ENCODE peak calls at places on chromosomes 16 and 17, in eight cellular contexts. One of them, this sample, is unnamed.

GRCh38 chr17:31550389-31551056 is 159.0 kb downstream of the RAB11FIP4 start:
- DNase-seq in stimulated activated naive B cell treated with anti-CD40 and anti-IgM and Interleukin-4, amounts not matched to agents 10 μg/mL and 1 μg/mL and 100 μg/mL, for 72 hours: no peak
- DNase-seq in HS-27A: no peak
- DNase-seq in hippocampal formation: no peak
- DNase-seq in adrenal gland: peak
- DNase-seq in renal cortical epithelial cell: no peak
- DNase-seq in NCI-H1436: peak
- DNase-seq in skeletal muscle cell: no peak
- DNase-seq in this sample: no peak

GRCh38 chr17:17063546-17064122 is 21.4 kb downstream of the MPRIP start:
- DNase-seq in stimulated activated naive B cell treated with anti-CD40 and anti-IgM and Interleukin-4, amounts not matched to agents 10 μg/mL and 1 μg/mL and 100 μg/mL, for 72 hours: no peak
- DNase-seq in HS-27A: no peak
- DNase-seq in hippocampal formation: peak
- DNase-seq in adrenal gland: peak
- DNase-seq in renal cortical epithelial cell: peak
- DNase-seq in NCI-H1436: no peak
- DNase-seq in skeletal muscle cell: no peak
- DNase-seq in this sample: no peak

GRCh38 chr16:66427036-66427446 is at the start of gene BEAN1:
- DNase-seq in stimulated activated naive B cell treated with anti-CD40 and anti-IgM and Interleukin-4, amounts not matched to agents 10 μg/mL and 1 μg/mL and 100 μg/mL, for 72 hours: no peak
- DNase-seq in HS-27A: no peak
- DNase-seq in hippocampal formation: no peak
- DNase-seq in adrenal gland: no peak
- DNase-seq in renal cortical epithelial cell: no peak
- DNase-seq in NCI-H1436: no peak
- DNase-seq in skeletal muscle cell: no peak
- DNase-seq in this sample: no peak

GRCh38 chr17:81966343-81967243 is 5.6 kb upstream of the NOTUM start:
- DNase-seq in stimulated activated naive B cell treated with anti-CD40 and anti-IgM and Interleukin-4, amounts not matched to agents 10 μg/mL and 1 μg/mL and 100 μg/mL, for 72 hours: peak
- DNase-seq in HS-27A: no peak
- DNase-seq in hippocampal formation: no peak
- DNase-seq in adrenal gland: peak
- DNase-seq in renal cortical epithelial cell: no peak
- DNase-seq in NCI-H1436: no peak
- DNase-seq in skeletal muscle cell: peak
- DNase-seq in this sample: no peak

GRCh38 chr17:74408262-74408661 is 23.6 kb upstream of the GPRC5C start:
- DNase-seq in stimulated activated naive B cell treated with anti-CD40 and anti-IgM and Interleukin-4, amounts not matched to agents 10 μg/mL and 1 μg/mL and 100 μg/mL, for 72 hours: no peak
- DNase-seq in HS-27A: no peak
- DNase-seq in hippocampal formation: no peak
- DNase-seq in adrenal gland: no peak
- DNase-seq in renal cortical epithelial cell: peak
- DNase-seq in NCI-H1436: no peak
- DNase-seq in skeletal muscle cell: no peak
- DNase-seq in this sample: no peak

GRCh38 chr16:86732621-86733297 is 154.4 kb downstream of the FOXL1 start:
- DNase-seq in stimulated activated naive B cell treated with anti-CD40 and anti-IgM and Interleukin-4, amounts not matched to agents 10 μg/mL and 1 μg/mL and 100 μg/mL, for 72 hours: no peak
- DNase-seq in HS-27A: no peak
- DNase-seq in hippocampal formation: no peak
- DNase-seq in adrenal gland: no peak
- DNase-seq in renal cortical epithelial cell: no peak
- DNase-seq in NCI-H1436: no peak
- DNase-seq in skeletal muscle cell: no peak
- DNase-seq in this sample: no peak

GRCh38 chr16:65312071-65312470 is 190.2 kb upstream of the CDH11 start:
- DNase-seq in stimulated activated naive B cell treated with anti-CD40 and anti-IgM and Interleukin-4, amounts not matched to agents 10 μg/mL and 1 μg/mL and 100 μg/mL, for 72 hours: no peak
- DNase-seq in HS-27A: no peak
- DNase-seq in hippocampal formation: no peak
- DNase-seq in adrenal gland: no peak
- DNase-seq in renal cortical epithelial cell: no peak
- DNase-seq in NCI-H1436: no peak
- DNase-seq in skeletal muscle cell: no peak
- DNase-seq in this sample: no peak

GRCh38 chr17:56739376-56739775 is 94.3 kb downstream of the C17orf67 start:
- DNase-seq in stimulated activated naive B cell treated with anti-CD40 and anti-IgM and Interleukin-4, amounts not matched to agents 10 μg/mL and 1 μg/mL and 100 μg/mL, for 72 hours: no peak
- DNase-seq in HS-27A: no peak
- DNase-seq in hippocampal formation: no peak
- DNase-seq in adrenal gland: no peak
- DNase-seq in renal cortical epithelial cell: no peak
- DNase-seq in NCI-H1436: no peak
- DNase-seq in skeletal muscle cell: no peak
- DNase-seq in this sample: no peak

GRCh38 chr17:67080804-67081203 is 36.5 kb downstream of the CACNG1 start:
- DNase-seq in stimulated activated naive B cell treated with anti-CD40 and anti-IgM and Interleukin-4, amounts not matched to agents 10 μg/mL and 1 μg/mL and 100 μg/mL, for 72 hours: no peak
- DNase-seq in HS-27A: no peak
- DNase-seq in hippocampal formation: no peak
- DNase-seq in adrenal gland: no peak
- DNase-seq in renal cortical epithelial cell: no peak
- DNase-seq in NCI-H1436: no peak
- DNase-seq in skeletal muscle cell: no peak
- DNase-seq in this sample: no peak

GRCh38 chr16:85329059-85329812 is 217.0 kb upstream of the CIBAR2 start:
- DNase-seq in stimulated activated naive B cell treated with anti-CD40 and anti-IgM and Interleukin-4, amounts not matched to agents 10 μg/mL and 1 μg/mL and 100 μg/mL, for 72 hours: no peak
- DNase-seq in HS-27A: no peak
- DNase-seq in hippocampal formation: no peak
- DNase-seq in adrenal gland: no peak
- DNase-seq in renal cortical epithelial cell: peak
- DNase-seq in NCI-H1436: peak
- DNase-seq in skeletal muscle cell: no peak
- DNase-seq in this sample: no peak

GRCh38 chr17:36182176-36183000 is 6.0 kb upstream of the TBC1D3B start:
- DNase-seq in stimulated activated naive B cell treated with anti-CD40 and anti-IgM and Interleukin-4, amounts not matched to agents 10 μg/mL and 1 μg/mL and 100 μg/mL, for 72 hours: no peak
- DNase-seq in HS-27A: no peak
- DNase-seq in hippocampal formation: no peak
- DNase-seq in adrenal gland: no peak
- DNase-seq in renal cortical epithelial cell: no peak
- DNase-seq in NCI-H1436: no peak
- DNase-seq in skeletal muscle cell: no peak
- DNase-seq in this sample: no peak

GRCh38 chr16:30472328-30472942 is at the start of gene ITGAL:
- DNase-seq in stimulated activated naive B cell treated with anti-CD40 and anti-IgM and Interleukin-4, amounts not matched to agents 10 μg/mL and 1 μg/mL and 100 μg/mL, for 72 hours: peak
- DNase-seq in HS-27A: no peak
- DNase-seq in hippocampal formation: no peak
- DNase-seq in adrenal gland: peak
- DNase-seq in renal cortical epithelial cell: no peak
- DNase-seq in NCI-H1436: no peak
- DNase-seq in skeletal muscle cell: no peak
- DNase-seq in this sample: peak

GRCh38 chr17:40253565-40253964 is 34.1 kb upstream of the CDC6 start:
- DNase-seq in stimulated activated naive B cell treated with anti-CD40 and anti-IgM and Interleukin-4, amounts not matched to agents 10 μg/mL and 1 μg/mL and 100 μg/mL, for 72 hours: no peak
- DNase-seq in HS-27A: no peak
- DNase-seq in hippocampal formation: no peak
- DNase-seq in adrenal gland: no peak
- DNase-seq in renal cortical epithelial cell: no peak
- DNase-seq in NCI-H1436: no peak
- DNase-seq in skeletal muscle cell: no peak
- DNase-seq in this sample: no peak

GRCh38 chr17:28953444-28954118 is 2.3 kb upstream of the PHF12 start:
- DNase-seq in stimulated activated naive B cell treated with anti-CD40 and anti-IgM and Interleukin-4, amounts not matched to agents 10 μg/mL and 1 μg/mL and 100 μg/mL, for 72 hours: peak
- DNase-seq in HS-27A: peak
- DNase-seq in hippocampal formation: no peak
- DNase-seq in adrenal gland: peak
- DNase-seq in renal cortical epithelial cell: peak
- DNase-seq in NCI-H1436: peak
- DNase-seq in skeletal muscle cell: no peak
- DNase-seq in this sample: peak

GRCh38 chr17:20805751-20806150 is 226.2 kb downstream of the CDRT15L2 start:
- DNase-seq in stimulated activated naive B cell treated with anti-CD40 and anti-IgM and Interleukin-4, amounts not matched to agents 10 μg/mL and 1 μg/mL and 100 μg/mL, for 72 hours: no peak
- DNase-seq in HS-27A: no peak
- DNase-seq in hippocampal formation: no peak
- DNase-seq in adrenal gland: no peak
- DNase-seq in renal cortical epithelial cell: no peak
- DNase-seq in NCI-H1436: no peak
- DNase-seq in skeletal muscle cell: no peak
- DNase-seq in this sample: no peak

GRCh38 chr16:29816694-29817441 is 916 bp downstream of the PAGR1 start:
- DNase-seq in stimulated activated naive B cell treated with anti-CD40 and anti-IgM and Interleukin-4, amounts not matched to agents 10 μg/mL and 1 μg/mL and 100 μg/mL, for 72 hours: peak
- DNase-seq in HS-27A: no peak
- DNase-seq in hippocampal formation: no peak
- DNase-seq in adrenal gland: peak
- DNase-seq in renal cortical epithelial cell: no peak
- DNase-seq in NCI-H1436: peak
- DNase-seq in skeletal muscle cell: no peak
- DNase-seq in this sample: peak

GRCh38 chr17:17343160-17343735 is 40.1 kb downstream of the NT5M start:
- DNase-seq in stimulated activated naive B cell treated with anti-CD40 and anti-IgM and Interleukin-4, amounts not matched to agents 10 μg/mL and 1 μg/mL and 100 μg/mL, for 72 hours: no peak
- DNase-seq in HS-27A: no peak
- DNase-seq in hippocampal formation: no peak
- DNase-seq in adrenal gland: no peak
- DNase-seq in renal cortical epithelial cell: no peak
- DNase-seq in NCI-H1436: no peak
- DNase-seq in skeletal muscle cell: no peak
- DNase-seq in this sample: no peak

GRCh38 chr17:20203761-20204263 is 194.7 kb downstream of the SPECC1 start:
- DNase-seq in stimulated activated naive B cell treated with anti-CD40 and anti-IgM and Interleukin-4, amounts not matched to agents 10 μg/mL and 1 μg/mL and 100 μg/mL, for 72 hours: no peak
- DNase-seq in HS-27A: no peak
- DNase-seq in hippocampal formation: no peak
- DNase-seq in adrenal gland: no peak
- DNase-seq in renal cortical epithelial cell: peak
- DNase-seq in NCI-H1436: no peak
- DNase-seq in skeletal muscle cell: no peak
- DNase-seq in this sample: no peak

GRCh38 chr17:38449364-38449763 is 21.1 kb downstream of the ARHGAP23 start:
- DNase-seq in stimulated activated naive B cell treated with anti-CD40 and anti-IgM and Interleukin-4, amounts not matched to agents 10 μg/mL and 1 μg/mL and 100 μg/mL, for 72 hours: no peak
- DNase-seq in HS-27A: no peak
- DNase-seq in hippocampal formation: no peak
- DNase-seq in adrenal gland: no peak
- DNase-seq in renal cortical epithelial cell: peak
- DNase-seq in NCI-H1436: no peak
- DNase-seq in skeletal muscle cell: no peak
- DNase-seq in this sample: peak

GRCh38 chr16:50942143-50942542 is 200.3 kb downstream of the CYLD start:
- DNase-seq in stimulated activated naive B cell treated with anti-CD40 and anti-IgM and Interleukin-4, amounts not matched to agents 10 μg/mL and 1 μg/mL and 100 μg/mL, for 72 hours: no peak
- DNase-seq in HS-27A: no peak
- DNase-seq in hippocampal formation: no peak
- DNase-seq in adrenal gland: no peak
- DNase-seq in renal cortical epithelial cell: no peak
- DNase-seq in NCI-H1436: no peak
- DNase-seq in skeletal muscle cell: no peak
- DNase-seq in this sample: no peak

GRCh38 chr17:40345161-40346034 is 19.1 kb downstream of the GJD3 start:
- DNase-seq in stimulated activated naive B cell treated with anti-CD40 and anti-IgM and Interleukin-4, amounts not matched to agents 10 μg/mL and 1 μg/mL and 100 μg/mL, for 72 hours: no peak
- DNase-seq in HS-27A: no peak
- DNase-seq in hippocampal formation: no peak
- DNase-seq in adrenal gland: peak
- DNase-seq in renal cortical epithelial cell: peak
- DNase-seq in NCI-H1436: peak
- DNase-seq in skeletal muscle cell: no peak
- DNase-seq in this sample: peak

GRCh38 chr17:45790296-45790922 is 6.3 kb downstream of the CRHR1 start:
- DNase-seq in stimulated activated naive B cell treated with anti-CD40 and anti-IgM and Interleukin-4, amounts not matched to agents 10 μg/mL and 1 μg/mL and 100 μg/mL, for 72 hours: no peak
- DNase-seq in HS-27A: no peak
- DNase-seq in hippocampal formation: no peak
- DNase-seq in adrenal gland: no peak
- DNase-seq in renal cortical epithelial cell: no peak
- DNase-seq in NCI-H1436: no peak
- DNase-seq in skeletal muscle cell: peak
- DNase-seq in this sample: peak

GRCh38 chr16:397135-397661 is at the start of gene NME4:
- DNase-seq in stimulated activated naive B cell treated with anti-CD40 and anti-IgM and Interleukin-4, amounts not matched to agents 10 μg/mL and 1 μg/mL and 100 μg/mL, for 72 hours: no peak
- DNase-seq in HS-27A: no peak
- DNase-seq in hippocampal formation: no peak
- DNase-seq in adrenal gland: peak
- DNase-seq in renal cortical epithelial cell: no peak
- DNase-seq in NCI-H1436: peak
- DNase-seq in skeletal muscle cell: no peak
- DNase-seq in this sample: no peak

GRCh38 chr17:18041776-18042175 is 2.6 kb downstream of the GID4 start:
- DNase-seq in stimulated activated naive B cell treated with anti-CD40 and anti-IgM and Interleukin-4, amounts not matched to agents 10 μg/mL and 1 μg/mL and 100 μg/mL, for 72 hours: no peak
- DNase-seq in HS-27A: no peak
- DNase-seq in hippocampal formation: no peak
- DNase-seq in adrenal gland: no peak
- DNase-seq in renal cortical epithelial cell: peak
- DNase-seq in NCI-H1436: no peak
- DNase-seq in skeletal muscle cell: peak
- DNase-seq in this sample: no peak

GRCh38 chr17:4074831-4075495 is 67.9 kb downstream of the ZZEF1 start:
- DNase-seq in stimulated activated naive B cell treated with anti-CD40 and anti-IgM and Interleukin-4, amounts not matched to agents 10 μg/mL and 1 μg/mL and 100 μg/mL, for 72 hours: peak
- DNase-seq in HS-27A: no peak
- DNase-seq in hippocampal formation: peak
- DNase-seq in adrenal gland: peak
- DNase-seq in renal cortical epithelial cell: peak
- DNase-seq in NCI-H1436: peak
- DNase-seq in skeletal muscle cell: no peak
- DNase-seq in this sample: no peak

GRCh38 chr17:16939606-16940115 is 32.3 kb downstream of the TNFRSF13B start:
- DNase-seq in stimulated activated naive B cell treated with anti-CD40 and anti-IgM and Interleukin-4, amounts not matched to agents 10 μg/mL and 1 μg/mL and 100 μg/mL, for 72 hours: no peak
- DNase-seq in HS-27A: no peak
- DNase-seq in hippocampal formation: no peak
- DNase-seq in adrenal gland: no peak
- DNase-seq in renal cortical epithelial cell: no peak
- DNase-seq in NCI-H1436: no peak
- DNase-seq in skeletal muscle cell: no peak
- DNase-seq in this sample: peak

GRCh38 chr17:6948562-6948961 is 47.3 kb upstream of the ALOX12 start:
- DNase-seq in stimulated activated naive B cell treated with anti-CD40 and anti-IgM and Interleukin-4, amounts not matched to agents 10 μg/mL and 1 μg/mL and 100 μg/mL, for 72 hours: no peak
- DNase-seq in HS-27A: no peak
- DNase-seq in hippocampal formation: no peak
- DNase-seq in adrenal gland: no peak
- DNase-seq in renal cortical epithelial cell: no peak
- DNase-seq in NCI-H1436: no peak
- DNase-seq in skeletal muscle cell: no peak
- DNase-seq in this sample: no peak

GRCh38 chr17:31272236-31272635 is 24.8 kb downstream of the OMG start:
- DNase-seq in stimulated activated naive B cell treated with anti-CD40 and anti-IgM and Interleukin-4, amounts not matched to agents 10 μg/mL and 1 μg/mL and 100 μg/mL, for 72 hours: no peak
- DNase-seq in HS-27A: no peak
- DNase-seq in hippocampal formation: no peak
- DNase-seq in adrenal gland: no peak
- DNase-seq in renal cortical epithelial cell: no peak
- DNase-seq in NCI-H1436: no peak
- DNase-seq in skeletal muscle cell: no peak
- DNase-seq in this sample: no peak

GRCh38 chr17:9522074-9522473 is 53.5 kb downstream of the STX8 start:
- DNase-seq in stimulated activated naive B cell treated with anti-CD40 and anti-IgM and Interleukin-4, amounts not matched to agents 10 μg/mL and 1 μg/mL and 100 μg/mL, for 72 hours: no peak
- DNase-seq in HS-27A: peak
- DNase-seq in hippocampal formation: peak
- DNase-seq in adrenal gland: no peak
- DNase-seq in renal cortical epithelial cell: peak
- DNase-seq in NCI-H1436: peak
- DNase-seq in skeletal muscle cell: peak
- DNase-seq in this sample: no peak

GRCh38 chr17:39538875-39539274 is 68.8 kb downstream of the NEUROD2 start:
- DNase-seq in stimulated activated naive B cell treated with anti-CD40 and anti-IgM and Interleukin-4, amounts not matched to agents 10 μg/mL and 1 μg/mL and 100 μg/mL, for 72 hours: no peak
- DNase-seq in HS-27A: no peak
- DNase-seq in hippocampal formation: peak
- DNase-seq in adrenal gland: no peak
- DNase-seq in renal cortical epithelial cell: no peak
- DNase-seq in NCI-H1436: no peak
- DNase-seq in skeletal muscle cell: no peak
- DNase-seq in this sample: no peak

GRCh38 chr16:65991149-65991701 is 375.3 kb upstream of the CDH5 start:
- DNase-seq in stimulated activated naive B cell treated with anti-CD40 and anti-IgM and Interleukin-4, amounts not matched to agents 10 μg/mL and 1 μg/mL and 100 μg/mL, for 72 hours: no peak
- DNase-seq in HS-27A: no peak
- DNase-seq in hippocampal formation: no peak
- DNase-seq in adrenal gland: no peak
- DNase-seq in renal cortical epithelial cell: no peak
- DNase-seq in NCI-H1436: no peak
- DNase-seq in skeletal muscle cell: no peak
- DNase-seq in this sample: no peak

GRCh38 chr16:77214411-77215138 is 15.4 kb downstream of the SYCE1L start:
- DNase-seq in stimulated activated naive B cell treated with anti-CD40 and anti-IgM and Interleukin-4, amounts not matched to agents 10 μg/mL and 1 μg/mL and 100 μg/mL, for 72 hours: no peak
- DNase-seq in HS-27A: no peak
- DNase-seq in hippocampal formation: no peak
- DNase-seq in adrenal gland: no peak
- DNase-seq in renal cortical epithelial cell: peak
- DNase-seq in NCI-H1436: no peak
- DNase-seq in skeletal muscle cell: no peak
- DNase-seq in this sample: no peak

GRCh38 chr16:73558219-73558618 is 510.3 kb upstream of the ZFHX3 start:
- DNase-seq in stimulated activated naive B cell treated with anti-CD40 and anti-IgM and Interleukin-4, amounts not matched to agents 10 μg/mL and 1 μg/mL and 100 μg/mL, for 72 hours: no peak
- DNase-seq in HS-27A: no peak
- DNase-seq in hippocampal formation: no peak
- DNase-seq in adrenal gland: no peak
- DNase-seq in renal cortical epithelial cell: no peak
- DNase-seq in NCI-H1436: no peak
- DNase-seq in skeletal muscle cell: no peak
- DNase-seq in this sample: no peak

GRCh38 chr16:1278456-1278855 is 22.6 kb downstream of the TPSD1 start:
- DNase-seq in stimulated activated naive B cell treated with anti-CD40 and anti-IgM and Interleukin-4, amounts not matched to agents 10 μg/mL and 1 μg/mL and 100 μg/mL, for 72 hours: no peak
- DNase-seq in HS-27A: no peak
- DNase-seq in hippocampal formation: no peak
- DNase-seq in adrenal gland: no peak
- DNase-seq in renal cortical epithelial cell: no peak
- DNase-seq in NCI-H1436: no peak
- DNase-seq in skeletal muscle cell: no peak
- DNase-seq in this sample: no peak